ENCODE peak calls at places on chromosomes 12 and 14, in eight cellular contexts. H, J, L, Y, V, E, A and G are unnamed samples.

GRCh38 chr12:41604830-41605229 is 416.7 kb downstream of the PDZRN4 start:
- DNase-seq in V (no peak), E (no peak), L (no peak), H (no peak), Y (no peak), J (peak), A (no peak), G (no peak)

GRCh38 chr14:101035466-101036225 is 132.1 kb upstream of the RTL1 start:
- DNase-seq in A (no peak), Y (no peak), H (no peak), J (no peak), V (no peak), E (no peak), L (peak), G (no peak)

GRCh38 chr14:100746326-100746725 is 19.6 kb downstream of the DLK1 start:
- DNase-seq in L (no peak), J (no peak), V (no peak), H (no peak), Y (no peak), E (no peak), A (no peak), G (no peak)

GRCh38 chr12:88658009-88658408 is 77.7 kb upstream of the KITLG start:
- DNase-seq in Y (no peak), J (peak), V (no peak), E (no peak), A (no peak), L (no peak), H (no peak), G (no peak)

GRCh38 chr14:68576031-68576430 is 216.8 kb downstream of the ZFP36L1 start:
- DNase-seq in L (no peak), A (no peak), J (no peak), E (no peak), H (no peak), Y (no peak), V (no peak), G (no peak)

GRCh38 chr14:90661881-90662280 is 154.3 kb downstream of the TTC7B start:
- DNase-seq in H (no peak), Y (no peak), E (no peak), V (no peak), L (no peak), A (no peak), J (no peak), G (no peak)

GRCh38 chr14:78519863-78520262 is 349.7 kb downstream of the NRXN3 start:
- DNase-seq in J (peak), H (peak), Y (no peak), V (no peak), E (peak), A (no peak), L (no peak), G (no peak)

GRCh38 chr14:64296561-64296960 is 2.4 kb upstream of the ESR2 start:
- DNase-seq in J (peak), E (no peak), L (no peak), V (no peak), H (no peak), A (no peak), Y (no peak), G (no peak)

GRCh38 chr12:130439250-130439649 is 101.6 kb downstream of the PIWIL1 start:
- DNase-seq in H (no peak), A (no peak), Y (no peak), J (no peak), V (no peak), L (no peak), E (no peak), G (no peak)

GRCh38 chr12:32821293-32822089 is 65.8 kb upstream of the YARS2 start:
- DNase-seq in Y (no peak), A (no peak), E (no peak), L (no peak), J (peak), H (no peak), V (no peak), G (no peak)

GRCh38 chr12:112357214-112357613 is 25.0 kb downstream of the HECTD4 start:
- DNase-seq in Y (no peak), H (no peak), L (no peak), E (no peak), A (no peak), J (no peak), V (no peak), G (no peak)

GRCh38 chr12:32107376-32108267 is 975 bp downstream of the BICD1 start:
- DNase-seq in A (peak), H (peak), J (peak), E (peak), L (no peak), V (peak), Y (no peak), G (no peak)

GRCh38 chr12:110224379-110225304 is 56.4 kb upstream of the ATP2A2 start:
- DNase-seq in E (no peak), L (no peak), J (peak), V (no peak), Y (peak), H (no peak), A (peak), G (no peak)

GRCh38 chr14:72740504-72740961 is 153.4 kb downstream of the DPF3 start:
- DNase-seq in H (no peak), A (no peak), L (no peak), V (no peak), J (no peak), E (no peak), Y (no peak), G (no peak)

GRCh38 chr14:61149896-61150295 is 131.2 kb downstream of the TMEM30B start:
- DNase-seq in V (no peak), A (no peak), J (no peak), H (no peak), L (no peak), Y (no peak), E (no peak), G (no peak)

GRCh38 chr12:120115692-120116442 is 686 bp downstream of the RAB35 start:
- DNase-seq in A (peak), L (no peak), J (peak), E (no peak), H (peak), V (no peak), Y (no peak), G (no peak)

GRCh38 chr12:92408072-92408900 is 262.6 kb upstream of the BTG1 start:
- DNase-seq in E (no peak), A (peak), Y (no peak), L (no peak), H (peak), J (peak), V (no peak), G (no peak)

GRCh38 chr14:94571950-94572349 is 9.3 kb upstream of the SERPINA5 start:
- DNase-seq in J (peak), V (no peak), A (no peak), E (no peak), H (no peak), L (no peak), Y (no peak), G (no peak)

GRCh38 chr12:563250-563781 is 99.9 kb downstream of the NINJ2 start:
- DNase-seq in E (no peak), L (no peak), A (no peak), V (no peak), H (no peak), Y (no peak), J (no peak), G (no peak)

GRCh38 chr12:109531411-109531810 is 41.9 kb downstream of the MMAB start:
- DNase-seq in Y (no peak), L (no peak), A (no peak), V (no peak), E (no peak), J (no peak), H (no peak), G (peak)

GRCh38 chr12:3933074-3933818 is 60.0 kb upstream of the PARP11 start:
- DNase-seq in L (no peak), Y (no peak), A (no peak), J (no peak), H (no peak), V (no peak), E (no peak), G (no peak)

GRCh38 chr12:58804749-58805148 is 115.6 kb downstream of the LRIG3 start:
- DNase-seq in L (no peak), Y (no peak), E (no peak), J (peak), V (no peak), A (no peak), H (peak), G (no peak)
- TF ChIP-seq CTCF in L (no peak), Y (no peak), E (peak), J (peak), V (no peak), A (peak), H (peak), G (peak)

GRCh38 chr12:53068811-53069585 is 10.2 kb downstream of the SPRYD3 start:
- DNase-seq in J (no peak), E (no peak), V (no peak), H (no peak), Y (peak), L (no peak), A (no peak), G (no peak)

GRCh38 chr12:53066594-53066978 is 12.6 kb downstream of the SPRYD3 start:
- DNase-seq in E (no peak), L (no peak), Y (peak), V (no peak), A (no peak), H (no peak), J (no peak), G (no peak)

GRCh38 chr12:53067993-53068770 is 11.0 kb downstream of the SPRYD3 start:
- DNase-seq in A (no peak), L (no peak), H (no peak), J (no peak), Y (no peak), V (no peak), E (no peak), G (no peak)

GRCh38 chr12:53065975-53066593 is 13.1 kb downstream of the SPRYD3 start:
- DNase-seq in E (peak), Y (peak), H (peak), L (no peak), A (peak), V (no peak), J (peak), G (peak)

DNA sequence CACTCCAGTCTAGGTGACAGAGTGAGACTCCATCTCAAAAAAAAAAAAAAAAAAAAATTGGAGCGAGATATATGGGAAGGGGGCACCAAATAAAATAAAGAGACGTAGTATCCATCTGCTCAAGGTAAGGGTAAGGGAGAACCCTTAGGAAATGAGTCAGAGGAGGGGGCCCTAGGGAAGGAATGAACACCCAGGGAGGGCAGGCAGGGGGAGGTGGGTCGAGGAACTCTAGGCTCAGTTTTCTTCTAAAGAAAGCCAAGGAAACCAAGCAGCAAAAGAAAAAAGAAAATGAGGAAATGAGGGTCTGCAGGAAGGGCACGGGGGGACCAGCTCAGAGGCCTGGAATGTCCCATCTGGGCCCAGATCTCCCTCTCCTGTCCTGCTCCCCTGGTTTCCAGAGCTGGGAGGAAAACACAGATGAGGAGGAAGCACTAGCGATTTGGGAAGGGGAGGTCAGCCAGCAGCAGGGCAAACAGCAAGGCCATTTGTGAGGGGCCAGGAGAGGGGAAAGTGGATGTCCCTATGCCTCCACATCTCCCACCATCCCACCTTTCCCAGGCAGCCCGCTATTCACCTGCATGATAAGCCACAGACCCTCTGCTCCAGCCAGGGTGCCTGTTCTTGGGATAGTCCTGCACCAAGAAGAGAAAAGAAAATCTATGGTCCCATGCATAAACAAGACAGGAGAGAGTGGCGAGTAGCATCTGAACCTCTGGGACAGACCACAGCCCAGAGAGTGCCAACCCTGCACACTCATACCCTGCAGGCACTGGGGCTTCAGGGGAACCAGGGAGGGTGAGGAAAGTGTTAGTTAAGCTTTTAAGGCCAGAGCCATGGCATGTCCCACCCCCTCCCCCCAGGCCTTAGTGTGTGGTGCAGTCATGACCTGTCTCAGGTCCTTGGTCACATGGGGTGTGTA is 11.9 kb downstream of the SPRYD3 start:
- DNase-seq in V (no peak), E (no peak), A (no peak), L (no peak), Y (peak), H (no peak), J (no peak), G (no peak)
- TF ChIP-seq CTCF in V (no peak), E (no peak), A (no peak), L (no peak), Y (no peak), H (no peak), J (no peak), G (no peak)

DNA sequence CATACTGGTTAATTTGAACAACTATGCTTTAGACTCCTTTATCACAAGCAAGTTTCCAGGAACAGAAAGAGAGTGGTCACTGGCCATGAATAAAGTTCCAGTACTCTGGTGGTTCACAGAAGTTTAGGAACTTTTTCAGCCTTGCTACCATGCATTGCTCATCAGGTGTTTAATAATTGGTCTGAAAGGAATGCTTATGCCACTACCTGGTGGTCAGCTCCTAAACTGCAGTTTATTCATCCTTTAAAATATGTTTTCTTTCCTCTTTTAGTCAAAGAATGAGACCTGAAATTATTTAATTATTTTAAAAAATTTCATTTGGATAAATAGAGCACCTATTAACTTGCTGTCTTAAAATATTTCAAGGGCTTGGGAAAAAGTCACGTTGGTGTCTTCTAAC is 260.1 kb upstream of the OR4E1 start:
- DNase-seq in A (no peak), V (no peak), H (no peak), J (peak), L (no peak), E (no peak), Y (no peak), G (no peak)
- TF ChIP-seq CTCF in A (no peak), V (no peak), H (no peak), J (peak), L (peak), E (no peak), Y (no peak), G (no peak)

DNA sequence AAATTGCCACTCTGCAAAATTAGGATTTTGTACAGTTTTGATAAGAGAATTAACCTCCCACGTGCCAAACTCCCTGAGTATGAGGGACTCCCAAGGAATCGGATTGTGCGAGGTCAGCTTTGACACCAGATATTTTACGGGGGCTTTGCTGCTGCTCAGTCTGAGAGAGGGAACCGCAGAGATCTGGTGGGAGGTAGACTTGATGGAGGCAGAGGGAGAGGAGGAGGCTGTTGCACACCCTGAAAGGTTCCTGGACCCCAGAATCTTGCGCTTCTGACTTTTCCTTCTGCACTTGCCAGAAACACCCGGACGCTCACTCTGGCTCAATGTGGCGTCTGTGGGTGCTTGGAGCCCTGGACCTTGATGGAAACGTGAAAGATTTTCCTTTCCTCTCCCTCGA is 83.9 kb downstream of the PAPOLA start:
- DNase-seq in V (no peak), J (no peak), L (no peak), E (no peak), A (no peak), H (no peak), Y (no peak), G (no peak)
- TF ChIP-seq CTCF in V (no peak), J (no peak), L (no peak), E (no peak), A (no peak), H (no peak), Y (no peak), G (no peak)